ENCODE peak calls at places on chromosomes 12 and 14, in nine cellular contexts. V is ecto neural progenitor cell; I is K562; A is HFFc6; Z is omental fat pad; G is RKO; W is stimulated activated CD4-positive, alpha-beta T cell treated with anti-CD3 and anti-CD28 coated beads, TNF-alpha, amount 100 ng/mL, for 1 hour; Y is adipocyte; Q is body of pancreas. E is an unnamed sample.

GRCh38 chr14:89221109-89221508 is 195.9 kb downstream of the FOXN3 start:
- DNase-seq in Q (no peak), Z (no peak), I (no peak), Y (peak; percentile 72), G (no peak), V (no peak), W (no peak), A (peak; percentile 47), E (no peak)

GRCh38 chr12:66240106-66240820 is 51.2 kb downstream of the IRAK3 start:
- DNase-seq in A (no peak), I (no peak), Y (no peak), V (no peak), G (no peak), Z (no peak), W (no peak), Q (no peak), E (no peak)

GRCh38 chr12:106251636-106252035 is 3.8 kb upstream of the CKAP4 start:
- DNase-seq in Z (no peak), Q (no peak), I (no peak), A (peak; percentile 52), V (no peak), G (no peak), W (no peak), Y (peak; percentile 53), E (no peak)

GRCh38 chr14:96097752-96098151 is 58.6 kb downstream of the C14orf132 start:
- DNase-seq in Q (no peak), A (no peak), Y (no peak), W (no peak), I (no peak), V (no peak), Z (no peak), G (no peak), E (peak; percentile 8)

GRCh38 chr14:56150645-56151345 is 32.6 kb downstream of the PELI2 start:
- DNase-seq in G (no peak), Y (no peak), V (no peak), A (no peak), I (no peak), Z (no peak), Q (no peak), W (no peak), E (no peak)

GRCh38 chr14:22070119-22070982 is 396.7 kb upstream of the OR4E1 start:
- DNase-seq in W (peak; percentile 13), G (no peak), Y (no peak), I (peak; percentile 1), A (no peak), Q (no peak), Z (no peak), V (peak; percentile 58), E (no peak)

GRCh38 chr12:58067610-58068387 is 126.4 kb downstream of the ATP23 start:
- DNase-seq in I (no peak), W (no peak), Y (peak; percentile 92), G (peak; percentile 11), A (peak; percentile 96), Q (no peak), Z (no peak), V (no peak), E (no peak)

GRCh38 chr12:103301642-103302620 is 193.8 kb downstream of the C12orf42 start:
- DNase-seq in I (no peak), A (no peak), W (no peak), V (peak; percentile 87), Y (no peak), Z (no peak), G (no peak), Q (no peak), E (no peak)

GRCh38 chr12:122738561-122738960 is 7.9 kb upstream of the HCAR1 start:
- DNase-seq in I (no peak), W (no peak), Y (no peak), V (no peak), Z (no peak), Q (no peak), G (no peak), A (no peak), E (no peak)

GRCh38 chr14:97299661-97300060 is 502.5 kb downstream of the VRK1 start:
- DNase-seq in V (no peak), Y (no peak), G (no peak), A (no peak), I (no peak), Q (no peak), Z (no peak), W (no peak), E (no peak)

GRCh38 chr12:104263580-104264358 is 39.8 kb upstream of the EID3 start:
- DNase-seq in I (no peak), W (no peak), A (peak; percentile 20), Y (peak; percentile 55), Z (no peak), V (no peak), Q (no peak), G (no peak), E (no peak)

GRCh38 chr12:80565276-80565675 is 121.2 kb downstream of the PTPRQ start:
- DNase-seq in Q (no peak), I (no peak), Z (no peak), A (no peak), Y (peak; percentile 65), V (no peak), W (no peak), G (no peak), E (no peak)

GRCh38 chr14:93715279-93715927 is 72.9 kb downstream of the PRIMA1 start:
- DNase-seq in A (no peak), Z (no peak), W (no peak), Q (no peak), I (no peak), Y (no peak), V (peak; percentile 43), G (no peak), E (no peak)

GRCh38 chr12:104976703-104977102 is 9.4 kb upstream of the NOPCHAP1 start:
- DNase-seq in Y (no peak), I (peak; percentile 19), G (no peak), W (no peak), A (no peak), V (no peak), Z (no peak), Q (no peak), E (no peak)

GRCh38 chr12:50901685-50902113 is 50.6 kb upstream of the HIGD1C start:
- DNase-seq in W (no peak), Z (no peak), V (no peak), A (no peak), I (peak; percentile 83), Y (no peak), G (no peak), Q (no peak), E (no peak)

GRCh38 chr14:68391292-68392014 is 401.4 kb downstream of the ZFP36L1 start:
- DNase-seq in G (no peak), V (no peak), A (peak; percentile 44), Q (no peak), Z (no peak), W (no peak), Y (peak; percentile 84), I (no peak), E (peak; percentile 39)

GRCh38 chr14:101120636-101121398 is 217.3 kb upstream of the RTL1 start:
- DNase-seq in V (peak; percentile 38), W (no peak), G (no peak), A (no peak), Y (no peak), Z (peak; percentile 20), I (no peak), Q (no peak), E (peak; percentile 72)

GRCh38 chr12:104201238-104202001 is 14.2 kb upstream of the TXNRD1 start:
- DNase-seq in A (peak; percentile 54), I (peak; percentile 71), W (no peak), G (peak; percentile 69), V (peak; percentile 69), Y (peak; percentile 84), Z (no peak), Q (peak; percentile 46), E (no peak)

GRCh38 chr12:19166956-19167355 is 37.4 kb downstream of the PLEKHA5 start:
- DNase-seq in Y (peak; percentile 30), G (no peak), W (no peak), I (no peak), A (no peak), Q (no peak), Z (no peak), V (no peak), E (no peak)

GRCh38 chr12:108302471-108303311 is 36.4 kb downstream of the CMKLR1 start:
- DNase-seq in I (no peak), A (no peak), G (no peak), Q (peak; percentile 42), V (no peak), W (no peak), Y (peak; percentile 91), Z (no peak), E (peak; percentile 89)

GRCh38 chr12:132168311-132169031 is 24.2 kb downstream of the NOC4L start:
- DNase-seq in Z (no peak), A (no peak), Y (no peak), G (no peak), I (no peak), V (no peak), Q (no peak), W (no peak), E (no peak)

GRCh38 chr14:24481622-24482324 is 26.3 kb downstream of the CMA1 start:
- DNase-seq in A (peak; percentile 20), G (peak; percentile 55), V (peak; percentile 86), Z (no peak), I (peak; percentile 58), W (peak; percentile 34), Y (peak; percentile 13), Q (peak; percentile 18), E (no peak)

GRCh38 chr12:24172031-24172772 is 222.7 kb upstream of the SOX5 start:
- DNase-seq in W (no peak), V (no peak), G (no peak), Z (no peak), Q (no peak), I (no peak), Y (no peak), A (no peak), E (no peak)

GRCh38 chr12:124995200-124995961 is 1.9 kb downstream of the BRI3BP start:
- DNase-seq in W (no peak), Z (no peak), G (no peak), I (peak; percentile 56), Q (no peak), V (no peak), A (no peak), Y (no peak), E (no peak)

GRCh38 chr12:46677749-46678148 is 148.0 kb downstream of the SLC38A4 start:
- DNase-seq in Q (no peak), V (no peak), A (peak; percentile 51), Z (no peak), Y (peak; percentile 41), W (no peak), G (peak; percentile 73), I (peak; percentile 40), E (no peak)

GRCh38 chr14:72907886-72908285 is 14.0 kb upstream of the DPF3 start:
- DNase-seq in G (peak; percentile 51), A (peak; percentile 38), V (no peak), W (no peak), Z (no peak), Q (no peak), I (peak; percentile 71), Y (peak; percentile 51), E (no peak)

GRCh38 chr12:110677206-110677911 is 11.6 kb downstream of the HVCN1 start:
- DNase-seq in Z (no peak), G (no peak), W (no peak), Q (no peak), I (no peak), V (no peak), Y (no peak), A (no peak), E (no peak)

GRCh38 chr12:82082476-82082875 is 275.7 kb downstream of the CCDC59 start:
- DNase-seq in I (no peak), A (no peak), Y (no peak), W (no peak), Z (no peak), V (no peak), G (no peak), Q (no peak), E (no peak)

GRCh38 chr14:51534623-51535022 is 117.1 kb upstream of the FRMD6 start:
- DNase-seq in Q (peak; percentile 41), Z (no peak), G (no peak), I (no peak), V (no peak), A (peak; percentile 15), W (no peak), Y (no peak), E (no peak)

GRCh38 chr14:68522510-68523325 is 270.1 kb downstream of the ZFP36L1 start:
- DNase-seq in A (no peak), V (peak; percentile 51), Y (peak; percentile 85), G (no peak), I (no peak), W (no peak), Q (no peak), Z (no peak), E (no peak)

GRCh38 chr12:112824701-112825100 is 33.2 kb downstream of the RPH3A start:
- DNase-seq in V (no peak), I (no peak), Q (no peak), Z (no peak), G (no peak), Y (no peak), W (no peak), A (no peak), E (no peak)

E was measured in tibial artery.